ENCODE peak calls at places on chromosomes 11 and 22, in five cellular contexts. E, I, O, Z and P are unnamed samples.

GRCh38 chr11:15757299-15757698 is 599.0 kb downstream of the SOX6 start:
- DNase-seq in E (no peak), I (no peak), O (no peak), Z (peak; percentile 17), P (no peak)

GRCh38 chr11:44780940-44781631 is 54.3 kb downstream of the TSPAN18 start:
- DNase-seq in E (no peak), I (peak; percentile 22), O (peak; percentile 50), Z (peak; percentile 54), P (peak; percentile 66)

GRCh38 chr11:69912911-69913451 is 93.8 kb upstream of the FGF3 start:
- DNase-seq in E (no peak), I (peak; percentile 46), O (peak; percentile 20), Z (no peak), P (no peak)

GRCh38 chr11:64809781-64810241 is 540 bp downstream of the MEN1 start:
- DNase-seq in E (no peak), I (peak; percentile 77), O (no peak), Z (peak; percentile 65), P (peak; percentile 23)

GRCh38 chr11:27524155-27524554 is 17.6 kb upstream of the LIN7C start:
- DNase-seq in E (no peak), I (peak; percentile 73), O (peak; percentile 66), Z (peak; percentile 83), P (peak; percentile 30)

GRCh38 chr11:128422576-128423370 is 164.6 kb downstream of the ETS1 start:
- DNase-seq in E (no peak), I (no peak), O (no peak), Z (peak; percentile 37), P (no peak)

GRCh38 chr11:122516686-122517085 is 138.8 kb upstream of the UBASH3B start:
- DNase-seq in E (no peak), I (no peak), O (no peak), Z (no peak), P (no peak)

GRCh38 chr22:49880281-49880680 is 26.6 kb downstream of the ZBED4 start:
- DNase-seq in E (no peak), I (no peak), O (no peak), Z (peak; percentile 11), P (no peak)

GRCh38 chr11:115503083-115503885 is 931 bp downstream of the CADM1 start:
- DNase-seq in E (no peak), I (peak; percentile 63), O (peak; percentile 71), Z (peak; percentile 87), P (peak; percentile 65)

GRCh38 chr22:38148252-38148651 is 33.4 kb downstream of the PLA2G6 start:
- DNase-seq in E (no peak), I (no peak), O (peak; percentile 66), Z (peak; percentile 30), P (peak; percentile 69)

GRCh38 chr11:88414385-88414861 is 76.9 kb upstream of the CTSC start:
- DNase-seq in E (no peak), I (no peak), O (peak; percentile 68), Z (no peak), P (peak; percentile 86)

GRCh38 chr11:10930224-10930960 is 72.5 kb upstream of the ZBED5 start:
- DNase-seq in E (no peak), I (no peak), O (peak; percentile 33), Z (peak; percentile 52), P (peak; percentile 67)

GRCh38 chr11:124896071-124896750 is 1.5 kb downstream of the ROBO4 start:
- DNase-seq in E (no peak), I (no peak), O (no peak), Z (no peak), P (no peak)

GRCh38 chr11:34542085-34542484 is 28.5 kb upstream of the ELF5 start:
- DNase-seq in E (no peak), I (no peak), O (no peak), Z (no peak), P (no peak)

GRCh38 chr22:46047841-46048595 is 71.1 kb upstream of the WNT7B start:
- DNase-seq in E (no peak), I (no peak), O (no peak), Z (no peak), P (no peak)

GRCh38 chr11:64056213-64056785 is 20.6 kb downstream of the FLRT1 start:
- DNase-seq in E (no peak), I (no peak), O (no peak), Z (no peak), P (no peak)

GRCh38 chr22:33726294-33726711 is 194.0 kb downstream of the LARGE1 start:
- DNase-seq in E (no peak), I (no peak), O (peak; percentile 85), Z (no peak), P (peak; percentile 38)

GRCh38 chr11:132942611-132943324 is 589.5 kb downstream of the OPCML start:
- DNase-seq in E (no peak), I (peak; percentile 47), O (no peak), Z (peak; percentile 56), P (peak; percentile 1)

GRCh38 chr11:113119074-113119473 is 157.9 kb downstream of the NCAM1 start:
- DNase-seq in E (no peak), I (no peak), O (no peak), Z (peak; percentile 42), P (peak; percentile 38)

GRCh38 chr11:120208012-120208441 is 2.8 kb upstream of the OAF start:
- DNase-seq in E (no peak), I (no peak), O (no peak), Z (no peak), P (peak; percentile 46)

GRCh38 chr22:27418261-27418660 is 383.3 kb downstream of the MN1 start:
- DNase-seq in E (no peak), I (no peak), O (no peak), Z (no peak), P (no peak)

GRCh38 chr22:17990167-17990566 is 34.2 kb downstream of the MICAL3 start:
- DNase-seq in E (no peak), I (no peak), O (no peak), Z (no peak), P (no peak)

GRCh38 chr11:13429836-13430235 is 33.2 kb downstream of the BTBD10 start:
- DNase-seq in E (no peak), I (no peak), O (no peak), Z (no peak), P (no peak)

GRCh38 chr22:26409705-26410376 is 19.2 kb upstream of the ASPHD2 start:
- DNase-seq in E (no peak), I (no peak), O (no peak), Z (no peak), P (no peak)

GRCh38 chr11:5507586-5508305 is 2.0 kb downstream of the UBQLN3 start:
- DNase-seq in E (no peak), I (no peak), O (no peak), Z (no peak), P (no peak)

DNA sequence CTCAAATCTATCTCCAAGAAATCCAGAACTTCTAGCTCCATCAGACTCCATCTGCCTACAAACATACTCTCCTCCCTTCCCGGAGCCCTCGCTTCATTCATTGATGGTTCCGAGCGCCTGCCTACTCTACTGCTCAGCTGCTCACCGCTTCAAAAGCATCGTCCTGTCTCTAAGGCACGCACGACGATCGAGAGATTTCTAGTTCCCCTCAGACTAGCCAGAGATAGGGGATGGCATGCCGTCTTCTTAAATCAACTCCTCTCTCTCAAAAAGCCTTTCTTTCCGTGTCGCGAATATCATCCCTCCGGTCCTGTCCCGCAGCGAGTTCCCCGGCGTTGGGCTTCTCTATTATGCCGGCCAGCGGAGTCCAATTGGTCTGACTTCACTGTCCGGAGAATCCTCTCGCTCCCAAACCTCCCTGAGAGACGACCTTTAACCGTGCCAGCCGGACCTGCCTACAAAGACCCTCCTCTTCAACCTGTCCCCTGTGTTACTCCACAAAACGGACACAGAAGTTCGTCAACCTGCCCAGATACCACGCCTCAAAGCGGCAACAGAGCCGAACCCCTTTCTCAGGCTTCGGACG is 592 bp downstream of the EEF1G start:
- DNase-seq in E (no peak), I (no peak), O (no peak), Z (peak; percentile 35), P (peak; percentile 45)
- H2AK5ac ChIP-seq in E (no peak overlapping the region), I (no peak overlapping the region), O (peak overlapping the region; percentile 96), Z (peak overlapping the region; percentile 84), P (peak overlapping the region; percentile 86)

DNA sequence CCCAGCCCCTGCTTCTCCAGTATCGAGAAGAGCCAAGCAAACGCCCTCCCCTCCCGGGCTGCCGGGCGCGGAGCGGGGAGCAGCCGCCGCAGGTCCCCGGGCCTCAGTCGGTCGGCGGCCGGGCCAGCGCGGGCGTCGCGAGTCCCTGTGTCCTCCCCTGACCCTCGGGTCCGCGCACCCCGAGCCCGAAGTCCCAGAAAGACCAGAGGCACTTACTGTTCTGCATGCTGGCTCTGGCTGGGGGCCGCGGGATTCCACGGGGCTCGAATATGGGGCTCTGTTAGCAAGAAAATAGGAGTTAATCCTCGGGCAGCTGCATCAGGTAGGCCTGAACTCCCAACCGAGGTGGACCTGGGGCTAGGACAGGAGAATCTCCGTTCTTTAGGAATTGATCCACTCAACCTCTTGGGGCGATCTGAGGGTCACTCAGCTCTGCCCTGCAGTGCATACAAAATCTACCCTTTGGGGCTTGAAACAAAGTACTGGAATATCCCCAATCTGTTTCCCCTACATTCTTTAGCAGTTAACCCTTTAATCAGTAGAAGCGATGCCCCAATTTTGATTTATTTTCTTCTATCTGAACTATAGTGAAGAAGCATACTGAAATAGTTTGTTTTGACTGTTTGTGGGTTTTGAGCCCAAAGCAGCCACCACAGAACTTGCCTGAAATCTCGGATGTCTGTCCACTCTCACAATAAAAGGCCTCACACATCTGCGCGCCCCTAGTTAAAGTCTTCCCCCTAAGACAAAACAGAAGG is 4.8 kb downstream of the PAX6 start:
- DNase-seq in E (no peak), I (peak; percentile 39), O (no peak), Z (peak; percentile 13), P (no peak)
- H3K27me3 ChIP-seq in E (peaks cover 82% of the 10 kb centered on the region), I (peaks cover 89% of the 10 kb centered on the region), O (peaks cover 95% of the 10 kb centered on the region), Z (peaks cover 85% of the 10 kb centered on the region), P (peaks cover 89% of the 10 kb centered on the region)

DNA sequence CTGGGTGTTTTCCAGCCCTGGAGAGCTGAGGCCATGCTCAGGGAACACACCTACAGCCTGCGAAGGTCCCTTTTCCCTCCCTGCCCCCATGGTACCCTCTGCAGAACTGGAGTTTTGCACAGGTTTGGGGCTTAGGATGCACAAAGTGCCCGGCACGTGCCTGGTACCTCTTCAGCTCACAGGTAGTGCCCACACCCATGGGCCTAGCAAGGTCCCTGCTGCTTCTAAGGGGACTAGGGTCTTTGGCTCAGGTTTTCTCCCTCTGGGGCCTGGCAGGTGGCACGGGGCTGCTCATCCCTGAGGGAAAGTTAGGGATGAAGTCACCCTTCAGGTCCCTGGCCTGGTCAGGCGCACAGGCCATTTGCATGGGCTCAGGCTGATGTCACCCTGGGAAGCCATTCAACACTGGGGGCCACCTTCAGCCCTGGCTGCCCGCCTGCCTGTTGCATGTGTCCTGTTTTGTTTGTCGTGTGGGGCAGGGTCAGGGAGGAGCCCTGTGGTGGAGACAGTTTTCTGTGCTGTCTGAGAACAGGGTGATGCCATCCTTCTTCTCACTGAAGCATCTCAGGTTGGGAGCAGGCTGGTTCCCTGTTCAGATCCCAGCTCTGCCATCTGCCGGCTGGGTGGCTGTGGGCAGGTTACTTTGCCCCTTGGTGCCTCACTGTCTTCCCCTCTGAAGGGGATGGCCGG is 68.3 kb upstream of the CRYBB3 start:
- DNase-seq in E (no peak), I (no peak), O (no peak), Z (no peak), P (no peak)
- H2AK5ac ChIP-seq in E (no peak overlapping the region), I (no peak overlapping the region), O (no peak overlapping the region), Z (no peak overlapping the region), P (no peak overlapping the region)

DNA sequence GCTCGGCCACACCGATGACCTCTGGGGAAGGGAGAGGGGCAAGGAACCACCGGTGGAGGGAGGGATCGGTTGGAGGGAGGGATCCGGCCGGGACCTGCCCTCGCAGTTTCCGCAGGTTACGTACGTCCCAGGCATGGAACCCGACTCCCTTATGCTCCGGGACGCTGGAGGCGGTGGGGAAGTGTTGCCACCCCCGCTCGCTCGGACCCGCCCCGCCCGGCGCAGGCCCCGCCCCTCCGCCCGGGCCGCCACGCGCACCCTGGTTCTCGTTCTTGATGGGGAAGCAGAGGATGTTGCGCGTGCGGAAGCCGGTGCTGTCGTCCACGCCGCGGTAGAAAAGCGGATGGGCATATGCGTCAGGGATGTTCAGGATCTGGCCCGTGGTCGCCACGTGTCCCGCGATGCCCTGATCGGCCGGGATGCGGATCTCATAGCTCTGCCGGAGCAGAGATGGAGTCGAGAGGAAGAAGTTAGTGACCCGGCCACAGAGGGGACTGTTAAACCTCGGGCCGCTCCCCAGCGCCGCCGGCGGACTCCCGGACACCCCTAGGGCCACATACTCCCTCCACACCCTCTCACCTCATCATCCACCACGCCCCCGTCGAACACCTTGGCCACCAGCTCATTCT is 89.8 kb downstream of the PDE2A start:
- DNase-seq in E (no peak), I (peak; percentile 86), O (peak; percentile 18), Z (peak; percentile 56), P (no peak)
- H3K27me3 ChIP-seq in E (peaks cover 17% of the 10 kb centered on the region), I (peaks cover 3% of the 10 kb centered on the region), O (peaks cover 94% of the 10 kb centered on the region), Z (peaks cover 3% of the 10 kb centered on the region), P (peaks cover 100% of the 10 kb centered on the region)